ENCODE peak calls at places on chromosomes 16 and 17, in five cellular contexts. H is stimulated activated CD4-positive, alpha-beta T cell treated with anti-CD3 and anti-CD28 coated beads, Interleukin-15, amount 100 ng/mL, for 1 hour; O is NCI-H1694 treated with DMSO at 0.1 percent for 48 hours; P is cardiac fibroblast; E is NCI-H510A. V is an unnamed sample.

GRCh38 chr17:72119963-72120877 is 600 bp upstream of the SOX9 start:
- DNase-seq in H (no peak), O (peak), P (peak), E (peak), V (no peak)

GRCh38 chr17:10021239-10021638 is 116.2 kb upstream of the RCVRN start:
- DNase-seq in H (no peak), O (no peak), P (no peak), E (no peak), V (no peak)

GRCh38 chr17:5866978-5867377 is 203.2 kb upstream of the WSCD1 start:
- DNase-seq in H (no peak), O (no peak), P (no peak), E (no peak), V (no peak)

GRCh38 chr17:42058018-42058417 is 7.6 kb upstream of the C17orf113 start:
- DNase-seq in H (no peak), O (peak), P (no peak), E (no peak), V (no peak)

GRCh38 chr17:49748791-49749190 is 15.1 kb downstream of the FAM117A start:
- DNase-seq in H (peak), O (no peak), P (no peak), E (no peak), V (no peak)

GRCh38 chr17:73765824-73766563 is 121.7 kb upstream of the SDK2 start:
- DNase-seq in H (no peak), O (no peak), P (no peak), E (peak), V (no peak)

GRCh38 chr17:19346351-19347255 is 15.9 kb downstream of the B9D1 start:
- DNase-seq in H (no peak), O (peak), P (peak), E (no peak), V (peak)

GRCh38 chr16:51095890-51096626 is 55.0 kb downstream of the SALL1 start:
- DNase-seq in H (no peak), O (no peak), P (no peak), E (no peak), V (no peak)

GRCh38 chr16:58086381-58087208 is 42.6 kb downstream of the CFAP20 start:
- DNase-seq in H (no peak), O (no peak), P (no peak), E (no peak), V (no peak)

GRCh38 chr17:76048711-76049110 is 21.6 kb upstream of the EVPL start:
- DNase-seq in H (no peak), O (no peak), P (peak), E (no peak), V (no peak)

GRCh38 chr16:78775161-78775561 is 675.7 kb downstream of the WWOX start:
- DNase-seq in H (no peak), O (no peak), P (no peak), E (no peak), V (no peak)

GRCh38 chr17:74369221-74369620 is 1.9 kb downstream of the GPR142 start:
- DNase-seq in H (peak), O (no peak), P (no peak), E (peak), V (no peak)

GRCh38 chr16:9258423-9259051 is 167.1 kb downstream of the HAPSTR1 start:
- DNase-seq in H (no peak), O (peak), P (peak), E (no peak), V (no peak)

GRCh38 chr17:63171428-63172205 is 205.6 kb downstream of the TANC2 start:
- DNase-seq in H (no peak), O (no peak), P (peak), E (no peak), V (no peak)

GRCh38 chr16:3520398-3520797 is 19.6 kb downstream of the CLUAP1 start:
- DNase-seq in H (no peak), O (no peak), P (no peak), E (no peak), V (no peak)